ENCODE peak calls at places on chromosomes 6 and 20, in five cellular contexts. T, R, K, W and H are unnamed samples.

GRCh38 chr6:80263603-80264002 is 157.1 kb downstream of the BCKDHB start:
- DNase-seq in R (no peak), W (no peak), T (no peak), K (no peak), H (no peak)

GRCh38 chr6:36110053-36110452 is 20.3 kb upstream of the MAPK13 start:
- DNase-seq in W (no peak), T (no peak), K (no peak), R (no peak), H (no peak)

GRCh38 chr6:112202639-112203341 is 51.6 kb downstream of the LAMA4 start:
- DNase-seq in T (no peak), R (no peak), K (peak), W (no peak), H (no peak)

GRCh38 chr6:28081486-28081751 is 1.1 kb downstream of the ZNF165 start:
- DNase-seq in K (peak), T (peak), R (no peak), W (no peak), H (no peak)

GRCh38 chr20:44014807-44015732 is 100.4 kb downstream of the TOX2 start:
- DNase-seq in K (no peak), R (no peak), T (no peak), W (no peak), H (no peak)

GRCh38 chr6:158322724-158323560 is 10.7 kb downstream of the TULP4 start:
- DNase-seq in W (no peak), R (peak), K (peak), T (no peak), H (no peak)

GRCh38 chr6:143074101-143074500 is 13.4 kb downstream of the AIG1 start:
- DNase-seq in R (no peak), K (no peak), W (no peak), T (no peak), H (no peak)

GRCh38 chr6:157313531-157314467 is 9.5 kb downstream of the TMEM242 start:
- DNase-seq in R (no peak), W (no peak), K (no peak), T (no peak), H (no peak)

GRCh38 chr6:163427498-163428254 is 13.2 kb downstream of the QKI start:
- DNase-seq in T (no peak), R (no peak), W (no peak), K (peak), H (no peak)

GRCh38 chr6:157787080-157787479 is 36.0 kb upstream of the SNX9 start:
- DNase-seq in K (peak), R (no peak), W (no peak), T (no peak), H (no peak)

GRCh38 chr6:39153766-39154397 is 38.9 kb upstream of the SAYSD1 start:
- DNase-seq in T (no peak), R (no peak), K (no peak), W (no peak), H (no peak)

GRCh38 chr6:56475736-56476457 is 166.8 kb downstream of the DST start:
- DNase-seq in K (peak), R (peak), W (no peak), T (no peak), H (no peak)

GRCh38 chr6:34064675-34065074 is 81.2 kb downstream of the GRM4 start:
- DNase-seq in R (no peak), K (no peak), W (no peak), T (no peak), H (no peak)

GRCh38 chr20:10314198-10314597 is 95.6 kb downstream of the SNAP25 start:
- DNase-seq in T (no peak), W (no peak), R (no peak), K (peak), H (no peak)

GRCh38 chr6:139533573-139534471 is 159.4 kb upstream of the CITED2 start:
- DNase-seq in T (no peak), R (peak), W (no peak), K (peak), H (no peak)

GRCh38 chr6:107418118-107418517 is 41.2 kb downstream of the PDSS2 start:
- DNase-seq in W (no peak), R (no peak), T (no peak), K (peak), H (no peak)

GRCh38 chr6:74931567-74931966 is 274.3 kb downstream of the COL12A1 start:
- DNase-seq in W (no peak), K (peak), T (no peak), R (peak), H (no peak)

GRCh38 chr6:157571269-157571668 is 190.3 kb downstream of the ZDHHC14 start:
- DNase-seq in T (no peak), R (no peak), K (no peak), W (no peak), H (no peak)

GRCh38 chr6:3587660-3588059 is 130.8 kb upstream of the SLC22A23 start:
- DNase-seq in R (no peak), K (no peak), T (no peak), W (no peak), H (no peak)

GRCh38 chr6:34036357-34037069 is 109.4 kb downstream of the GRM4 start:
- DNase-seq in T (no peak), W (no peak), K (no peak), R (no peak), H (no peak)

GRCh38 chr20:62088258-62089127 is 22.8 kb upstream of the TAF4 start:
- DNase-seq in K (peak), R (peak), W (no peak), T (no peak), H (no peak)

GRCh38 chr6:134508862-134509498 is 191.1 kb upstream of the SGK1 start:
- DNase-seq in W (no peak), R (no peak), T (no peak), K (no peak), H (no peak)